ENCODE peak calls at places on chromosomes 4 and X, in four cellular contexts. P, N, Y and W are unnamed samples.

GRCh38 chr4:84917087-84917821 is 49.2 kb downstream of the WDFY3 start:
- DNase-seq in P (no peak), N (no peak), Y (no peak), W (no peak)

GRCh38 chr4:171342646-171343045 is 470.6 kb upstream of the GALNTL6 start:
- DNase-seq in P (no peak), N (no peak), Y (no peak), W (no peak)

GRCh38 chr4:69044247-69044646 is 52.0 kb upstream of the UGT2B7 start:
- DNase-seq in P (no peak), N (no peak), Y (no peak), W (no peak)

GRCh38 chr4:79247695-79248394 is 78.0 kb downstream of the NAA11 start:
- DNase-seq in P (no peak), N (no peak), Y (no peak), W (peak; percentile 13)

GRCh38 chr4:186770446-186771175 is 47.0 kb upstream of the FAT1 start:
- DNase-seq in P (no peak), N (no peak), Y (peak; percentile 56), W (no peak)

GRCh38 chr4:141768954-141769353 is 132.6 kb downstream of the IL15 start:
- DNase-seq in P (no peak), N (no peak), Y (peak; percentile 15), W (peak; percentile 60)

GRCh38 chrX:39821011-39821708 is 276.6 kb downstream of the BCOR start:
- DNase-seq in P (no peak), N (no peak), Y (peak; percentile 49), W (peak; percentile 93)

GRCh38 chr4:1241936-1242505 is 6.9 kb downstream of the CTBP1 start:
- DNase-seq in P (no peak), N (no peak), Y (no peak), W (peak; percentile 81)

GRCh38 chrX:135463937-135464336 is 42.2 kb downstream of the SMIM10L2A start:
- DNase-seq in P (peak; percentile 4), N (peak; percentile 9), Y (peak; percentile 3), W (no peak)

GRCh38 chrX:13223868-13224555 is 95.8 kb downstream of the ATXN3L start:
- DNase-seq in P (peak; percentile 51), N (no peak), Y (peak; percentile 85), W (peak; percentile 51)

GRCh38 chrX:136202889-136203288 is 48.3 kb downstream of the MAP7D3 start:
- DNase-seq in P (no peak), N (no peak), Y (peak; percentile 38), W (no peak)

GRCh38 chrX:20063716-20064351 is 52.9 kb downstream of the MAP7D2 start:
- DNase-seq in P (no peak), N (peak; percentile 13), Y (no peak), W (no peak)

GRCh38 chr4:19213388-19213787 is 1038.3 kb upstream of the SLIT2 start:
- DNase-seq in P (no peak), N (no peak), Y (peak; percentile 34), W (no peak)

GRCh38 chrX:54934890-54935289 is 14.3 kb downstream of the TRO start:
- DNase-seq in P (no peak), N (no peak), Y (no peak), W (no peak)

GRCh38 chrX:103613362-103613761 is 5.6 kb downstream of the TCEAL3 start:
- DNase-seq in P (no peak), N (no peak), Y (peak; percentile 24), W (no peak)

GRCh38 chr4:79445371-79445781 is 37.3 kb upstream of the GK2 start:
- DNase-seq in P (no peak), N (no peak), Y (peak; percentile 8), W (no peak)

GRCh38 chr4:128787509-128788311 is 21.8 kb upstream of the JADE1 start:
- DNase-seq in P (no peak), N (peak; percentile 75), Y (no peak), W (peak; percentile 73)

GRCh38 chr4:6345096-6345830 is 75.6 kb downstream of the WFS1 start:
- DNase-seq in P (no peak), N (no peak), Y (no peak), W (no peak)

GRCh38 chr4:55303818-55304217 is 42.2 kb upstream of the SRD5A3 start:
- DNase-seq in P (peak; percentile 26), N (no peak), Y (peak; percentile 28), W (no peak)

GRCh38 chr4:182809417-182810102 is 107.6 kb downstream of the DCTD start:
- DNase-seq in P (peak; percentile 18), N (no peak), Y (no peak), W (peak; percentile 35)

GRCh38 chr4:76708986-76709385 is 189.0 kb downstream of the SOWAHB start:
- DNase-seq in P (no peak), N (no peak), Y (peak; percentile 38), W (no peak)

GRCh38 chr4:5028480-5028879 is 9.2 kb upstream of the CYTL1 start:
- DNase-seq in P (no peak), N (no peak), Y (no peak), W (no peak)

GRCh38 chr4:77821775-77822174 is 2.6 kb upstream of the CNOT6L start:
- DNase-seq in P (no peak), N (no peak), Y (no peak), W (no peak)

GRCh38 chr4:175871774-175872405 is 59.8 kb upstream of the GPM6A start:
- DNase-seq in P (no peak), N (no peak), Y (no peak), W (no peak)

GRCh38 chr4:185472063-185472542 is 570 bp upstream of the CCDC110 start:
- DNase-seq in P (no peak), N (no peak), Y (peak; percentile 25), W (peak; percentile 84)

DNA sequence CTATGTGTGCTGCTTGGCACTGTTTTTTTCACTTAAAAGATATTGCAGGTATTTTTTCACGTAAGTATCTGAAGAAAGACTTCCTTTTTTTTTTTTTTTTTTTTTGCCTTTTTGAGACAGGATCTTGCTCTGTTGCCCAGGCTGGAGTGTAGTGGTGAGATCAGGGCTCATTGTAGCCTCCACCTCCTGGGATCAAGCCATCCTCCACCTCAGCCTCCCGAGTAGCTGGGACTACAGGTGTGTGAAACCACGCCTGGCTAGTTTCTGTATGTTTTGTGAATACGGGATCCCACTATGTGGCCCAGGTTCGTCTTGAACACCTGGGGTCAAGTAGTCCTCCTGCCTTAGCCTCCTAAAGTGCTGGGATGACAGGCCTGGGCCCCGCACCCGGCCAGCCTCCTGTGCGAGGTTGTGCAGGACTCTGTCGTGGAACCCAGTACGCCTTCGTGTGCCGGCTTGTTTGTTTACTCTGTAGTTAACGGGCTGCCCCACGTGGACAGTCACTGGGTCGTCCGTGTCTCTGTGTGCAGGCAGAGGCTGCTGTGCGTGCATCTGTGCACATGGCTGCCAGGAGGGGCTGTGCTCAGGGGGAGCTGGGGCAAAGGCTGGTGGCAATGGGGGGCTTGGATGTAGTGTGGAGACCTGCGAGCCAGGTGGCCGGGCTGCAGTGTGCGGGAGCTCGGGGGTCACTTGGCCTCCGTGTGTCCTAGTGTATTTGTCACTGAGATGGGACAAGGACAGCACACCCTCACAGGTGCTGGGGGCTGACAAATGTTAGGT is 179.5 kb downstream of the ADRA2C start:
- DNase-seq in P (no peak), N (no peak), Y (no peak), W (no peak)
- H3K27ac ChIP-seq in P (no peak overlapping the region), N (no peak overlapping the region), Y (no peak overlapping the region), W (no peak overlapping the region)

GRCh38 chr4:100907465-100908454 is 389.9 kb upstream of the EMCN start:
- DNase-seq in P (no peak), N (no peak), Y (peak; percentile 12), W (peak; percentile 49)

GRCh38 chr4:100908540-100908939 is 390.7 kb upstream of the EMCN start:
- DNase-seq in P (no peak), N (no peak), Y (no peak), W (no peak)

DNA sequence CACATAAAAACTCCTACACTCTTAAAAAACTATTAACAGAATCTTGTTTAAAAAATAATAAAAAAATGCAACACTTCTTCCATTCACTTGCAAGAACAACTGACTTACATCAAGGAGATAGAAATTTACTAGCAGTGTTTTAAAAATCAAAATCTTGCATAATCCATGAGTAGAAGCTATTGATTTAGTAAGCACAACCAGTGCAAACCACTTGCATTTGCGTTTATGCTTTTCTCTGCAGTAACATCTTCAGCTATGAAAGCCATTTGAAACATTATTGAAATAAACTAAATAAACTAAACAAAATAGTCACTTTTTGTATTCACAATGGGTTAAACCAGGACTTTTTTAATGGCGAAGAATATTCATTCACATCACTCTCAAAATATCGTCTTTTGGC is 389.2 kb upstream of the EMCN start:
- DNase-seq in P (no peak), N (no peak), Y (no peak), W (no peak)
- H3K27ac ChIP-seq in P (no peak overlapping the region), N (no peak overlapping the region), Y (no peak overlapping the region), W (no peak overlapping the region)

DNA sequence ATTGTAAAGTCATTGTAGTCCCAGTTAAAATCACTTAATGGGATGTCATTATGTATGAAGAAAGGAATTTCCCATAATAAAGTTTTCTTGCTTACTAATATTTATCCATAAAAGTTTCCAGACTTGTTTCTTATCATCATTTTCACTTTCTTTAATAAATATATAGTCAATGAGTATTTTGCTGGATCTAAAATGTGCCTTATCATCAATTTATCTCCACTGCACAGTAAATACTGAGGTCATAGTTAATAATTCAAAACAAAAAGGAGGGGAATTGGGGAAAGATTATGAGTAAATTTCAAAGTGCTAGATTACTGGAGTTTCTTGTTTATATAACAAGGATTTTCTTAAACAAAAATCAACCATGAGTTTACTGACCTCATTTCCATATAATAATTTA is 279.5 kb upstream of the DKK2 start:
- DNase-seq in P (no peak), N (no peak), Y (no peak), W (no peak)
- H3K27ac ChIP-seq in P (no peak overlapping the region), N (no peak overlapping the region), Y (no peak overlapping the region), W (no peak overlapping the region)

DNA sequence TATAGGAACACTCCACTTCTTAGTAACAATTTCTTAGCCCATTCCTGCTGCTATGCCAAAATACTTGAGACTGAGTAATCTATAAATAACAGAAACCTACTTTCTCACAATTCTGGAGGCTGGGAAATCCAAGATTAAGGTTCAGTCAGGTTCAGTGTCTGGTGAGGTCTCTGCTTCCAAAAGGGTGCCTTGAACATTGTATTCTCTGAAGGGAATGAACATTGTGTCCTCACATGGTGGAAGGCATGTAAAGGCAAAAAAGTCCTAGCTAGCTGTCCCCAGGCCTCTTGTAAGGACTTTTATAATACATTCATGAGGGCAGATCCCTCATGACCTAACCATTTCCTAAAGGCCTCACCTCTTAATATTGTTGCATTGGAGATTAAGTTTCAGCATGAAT is 6.9 kb downstream of the SLC9B1 start:
- DNase-seq in P (no peak), N (no peak), Y (no peak), W (no peak)
- H3K27ac ChIP-seq in P (no peak overlapping the region), N (no peak overlapping the region), Y (no peak overlapping the region), W (no peak overlapping the region)

DNA sequence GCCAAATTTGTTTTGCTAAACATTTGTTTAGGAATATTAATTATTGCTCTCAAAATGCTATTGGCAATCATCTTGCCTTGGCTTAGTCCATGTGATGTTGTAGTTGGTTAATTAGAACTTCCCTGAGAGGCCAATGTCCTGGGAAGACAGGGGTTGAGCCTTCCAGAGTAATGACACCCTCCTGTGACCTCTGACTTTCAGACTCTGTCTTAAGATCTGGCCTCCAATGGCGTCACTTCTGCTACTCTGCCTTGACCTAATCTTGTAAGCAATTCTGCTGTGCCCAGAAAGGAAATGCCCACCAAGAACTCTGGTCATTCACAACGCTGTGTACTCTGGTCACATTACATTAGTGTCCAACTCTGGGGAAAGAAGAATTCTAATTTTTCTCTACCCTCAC is 111.9 kb downstream of the SH3RF1 start:
- DNase-seq in P (no peak), N (no peak), Y (peak; percentile 29), W (no peak)
- H3K27ac ChIP-seq in P (no peak overlapping the region), N (no peak overlapping the region), Y (peak overlapping the region; percentile 92), W (peak overlapping the region; percentile 77)

GRCh38 chr4:119266153-119266552 is 53.6 kb downstream of the USP53 start:
- DNase-seq in P (no peak), N (no peak), Y (no peak), W (no peak)
- H3K27ac ChIP-seq in P (no peak overlapping the region), N (no peak overlapping the region), Y (no peak overlapping the region), W (no peak overlapping the region)